ENCODE peak calls at places on chromosome 9, in four cellular contexts. I is IMR-90, Y is HepG2, W is K562. J is an unnamed sample.

GRCh38 chr9:24296124-24296523 is 249.6 kb downstream of the IZUMO3 start:
- DNase-seq in I (no peak), Y (no peak), W (no peak), J (no peak)

GRCh38 chr9:79562749-79563386 is 8.9 kb upstream of the TLE4 start:
- DNase-seq in I (peak), Y (no peak), W (no peak), J (no peak)

GRCh38 chr9:7177383-7177782 is 419.6 kb downstream of the KDM4C start:
- DNase-seq in I (no peak), Y (no peak), W (no peak), J (no peak)

GRCh38 chr9:125851971-125852370 is 104.8 kb downstream of the PBX3 start:
- DNase-seq in I (no peak), Y (no peak), W (no peak), J (no peak)

GRCh38 chr9:33139421-33140228 is 27.5 kb downstream of the B4GALT1 start:
- DNase-seq in I (peak), Y (peak), W (peak), J (no peak)

GRCh38 chr9:127093319-127094020 is 29.0 kb downstream of the ANGPTL2 start:
- DNase-seq in I (no peak), Y (no peak), W (no peak), J (no peak)

GRCh38 chr9:99059074-99059894 is 45.6 kb upstream of the TGFBR1 start:
- DNase-seq in I (no peak), Y (no peak), W (peak), J (no peak)

GRCh38 chr9:116219686-116220085 is 66.1 kb downstream of the PAPPA start:
- DNase-seq in I (no peak), Y (no peak), W (peak), J (no peak)

GRCh38 chr9:137836831-137837241 is 40.7 kb upstream of the CACNA1B start:
- DNase-seq in I (no peak), Y (no peak), W (no peak), J (no peak)

GRCh38 chr9:93886911-93887310 is 68.2 kb downstream of the BARX1 start:
- DNase-seq in I (no peak), Y (no peak), W (no peak), J (no peak)

GRCh38 chr9:109319631-109320233 is 1.1 kb downstream of the EPB41L4B start:
- DNase-seq in I (no peak), Y (no peak), W (no peak), J (no peak)

GRCh38 chr9:133701981-133702797 is 36.0 kb downstream of the SARDH start:
- DNase-seq in I (peak), Y (no peak), W (no peak), J (no peak)

GRCh38 chr9:115146581-115147021 is 28.6 kb upstream of the TNC start:
- DNase-seq in I (peak), Y (no peak), W (no peak), J (peak)

GRCh38 chr9:105854056-105854782 is 159.9 kb downstream of the TMEM38B start:
- DNase-seq in I (no peak), Y (no peak), W (no peak), J (no peak)

GRCh38 chr9:82170871-82171270 is 182.3 kb downstream of the SPATA31D1 start:
- DNase-seq in I (no peak), Y (no peak), W (no peak), J (no peak)

GRCh38 chr9:79353856-79354520 is 217.8 kb upstream of the TLE4 start:
- DNase-seq in I (peak), Y (no peak), W (no peak), J (peak)

GRCh38 chr9:136722093-136722968 is 10.0 kb downstream of the DIPK1B start:
- DNase-seq in I (no peak), Y (no peak), W (no peak), J (no peak)

GRCh38 chr9:90142580-90142979 is 500.0 kb downstream of the DIRAS2 start:
- DNase-seq in I (peak), Y (peak), W (peak), J (no peak)
- TF ChIP-seq MAZ in I (no peak), Y (no peak), W (no peak), J (no peak)

GRCh38 chr9:2234371-2234893 is 219.3 kb downstream of the SMARCA2 start:
- DNase-seq in I (peak), Y (no peak), W (no peak), J (no peak)
- TF ChIP-seq MAZ in I (no peak), Y (no peak), W (no peak), J (no peak)

DNA sequence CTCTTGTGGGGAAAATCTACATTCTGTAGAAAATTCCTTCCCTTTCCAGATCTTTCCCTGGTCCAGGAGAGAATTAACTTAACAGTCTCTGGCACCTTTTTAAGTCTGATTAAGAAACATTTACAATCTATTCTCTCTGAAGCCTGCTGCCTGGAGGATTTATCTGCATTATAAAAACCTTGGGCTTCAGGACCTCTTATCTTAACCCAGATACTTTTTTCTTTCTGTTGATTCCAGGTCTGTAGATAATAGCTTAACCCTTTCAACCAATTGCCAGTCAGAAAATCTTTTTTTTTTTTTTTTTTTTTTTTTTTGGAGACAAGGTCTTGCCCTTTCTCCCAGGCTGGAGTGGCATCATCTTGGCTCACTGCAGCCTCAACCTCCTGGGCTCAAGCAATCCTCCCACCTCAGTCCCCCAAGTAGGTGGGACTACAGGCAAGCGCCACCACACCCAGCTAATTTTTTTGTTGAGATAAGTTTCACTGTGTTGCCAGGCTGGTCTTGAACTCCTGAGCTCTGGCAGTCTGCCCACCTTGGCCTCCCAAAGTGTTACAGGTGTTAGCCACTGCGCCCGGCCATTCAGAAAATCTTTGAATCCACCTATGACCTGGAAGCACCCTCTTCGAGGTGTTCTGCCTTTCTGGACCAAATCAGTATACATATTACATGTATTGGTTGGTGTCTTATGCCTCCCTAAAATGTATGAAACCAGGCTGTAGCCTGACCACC is 61.2 kb downstream of the KIAA1958 start:
- DNase-seq in I (no peak), Y (no peak), W (peak), J (no peak)
- TF ChIP-seq MAZ in I (no peak), Y (no peak), W (no peak), J (no peak)

DNA sequence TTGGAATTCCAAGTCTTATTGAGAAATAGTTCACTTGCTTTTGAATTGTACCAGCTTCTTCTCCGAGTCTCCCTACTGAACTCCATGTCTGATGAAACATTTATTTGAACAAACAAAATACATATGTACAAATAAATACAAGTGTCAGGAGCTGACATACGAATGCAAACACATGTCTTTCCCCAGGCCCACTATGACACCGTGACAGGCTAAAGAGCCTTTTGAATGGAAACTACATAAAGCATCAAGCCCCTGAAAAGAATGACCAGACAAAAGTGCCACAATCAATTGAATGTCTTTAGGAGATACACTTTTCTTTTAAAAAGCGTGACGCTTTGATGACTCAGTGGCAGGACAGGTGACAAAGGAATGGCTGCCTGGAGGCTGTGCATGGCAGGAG is 112.3 kb upstream of the BNC2 start:
- DNase-seq in I (no peak), Y (no peak), W (no peak), J (no peak)
- TF ChIP-seq MAZ in I (no peak), Y (no peak), W (no peak), J (no peak)

J was measured in A549.